ENCODE peak calls at places on chromosome 14, in nine cellular contexts. One of them, this sample, is unnamed.

GRCh38 chr14:73977896-73978295 is 27.8 kb downstream of the COQ6 start:
- DNase-seq in foreskin fibroblast: peak; percentile 44
- DNase-seq in GM13976: no peak
- DNase-seq in H9: no peak
- DNase-seq in NCI-H1436: no peak
- DNase-seq in BE2C: no peak
- DNase-seq in kidney tubule cell: peak; percentile 11
- DNase-seq in KG1: no peak
- DNase-seq in endodermal cell: no peak
- DNase-seq in this sample: no peak

GRCh38 chr14:71739273-71739990 is 192.8 kb upstream of the RGS6 start:
- DNase-seq in foreskin fibroblast: peak; percentile 38
- DNase-seq in GM13976: no peak
- DNase-seq in H9: peak; percentile 47
- DNase-seq in NCI-H1436: no peak
- DNase-seq in BE2C: no peak
- DNase-seq in kidney tubule cell: peak; percentile 92
- DNase-seq in KG1: no peak
- DNase-seq in endodermal cell: no peak
- DNase-seq in this sample: no peak

GRCh38 chr14:64266206-64266605 is 28.0 kb downstream of the ESR2 start:
- DNase-seq in foreskin fibroblast: peak; percentile 59
- DNase-seq in GM13976: no peak
- DNase-seq in H9: no peak
- DNase-seq in NCI-H1436: no peak
- DNase-seq in BE2C: no peak
- DNase-seq in kidney tubule cell: peak; percentile 48
- DNase-seq in KG1: no peak
- DNase-seq in endodermal cell: no peak
- DNase-seq in this sample: no peak

GRCh38 chr14:99513183-99513694 is 32.0 kb downstream of the CCNK start:
- DNase-seq in foreskin fibroblast: peak; percentile 3
- DNase-seq in GM13976: no peak
- DNase-seq in H9: no peak
- DNase-seq in NCI-H1436: no peak
- DNase-seq in BE2C: peak; percentile 10
- DNase-seq in kidney tubule cell: no peak
- DNase-seq in KG1: no peak
- DNase-seq in endodermal cell: no peak
- DNase-seq in this sample: no peak

GRCh38 chr14:103056322-103057027 is 874 bp downstream of the CDC42BPB start:
- DNase-seq in foreskin fibroblast: peak; percentile 85
- DNase-seq in GM13976: no peak
- DNase-seq in H9: peak; percentile 69
- DNase-seq in NCI-H1436: no peak
- DNase-seq in BE2C: peak; percentile 91
- DNase-seq in kidney tubule cell: peak; percentile 80
- DNase-seq in KG1: no peak
- DNase-seq in endodermal cell: peak; percentile 90
- DNase-seq in this sample: peak; percentile 82

GRCh38 chr14:102759416-102759815 is 17.8 kb upstream of the TRAF3 start:
- DNase-seq in foreskin fibroblast: peak; percentile 60
- DNase-seq in GM13976: no peak
- DNase-seq in H9: peak; percentile 42
- DNase-seq in NCI-H1436: peak; percentile 25
- DNase-seq in BE2C: peak; percentile 55
- DNase-seq in kidney tubule cell: peak; percentile 18
- DNase-seq in KG1: no peak
- DNase-seq in endodermal cell: no peak
- DNase-seq in this sample: no peak

GRCh38 chr14:93794756-93795155 is 6.5 kb upstream of the PRIMA1 start:
- DNase-seq in foreskin fibroblast: no peak
- DNase-seq in GM13976: no peak
- DNase-seq in H9: no peak
- DNase-seq in NCI-H1436: no peak
- DNase-seq in BE2C: no peak
- DNase-seq in kidney tubule cell: no peak
- DNase-seq in KG1: no peak
- DNase-seq in endodermal cell: no peak
- DNase-seq in this sample: no peak

GRCh38 chr14:72906879-72907278 is 13.0 kb upstream of the DPF3 start:
- DNase-seq in foreskin fibroblast: no peak
- DNase-seq in GM13976: no peak
- DNase-seq in H9: no peak
- DNase-seq in NCI-H1436: no peak
- DNase-seq in BE2C: no peak
- DNase-seq in kidney tubule cell: peak; percentile 55
- DNase-seq in KG1: no peak
- DNase-seq in endodermal cell: no peak
- DNase-seq in this sample: no peak

GRCh38 chr14:92109490-92109889 is 3.1 kb upstream of the ATXN3 start:
- DNase-seq in foreskin fibroblast: no peak
- DNase-seq in GM13976: no peak
- DNase-seq in H9: no peak
- DNase-seq in NCI-H1436: no peak
- DNase-seq in BE2C: no peak
- DNase-seq in kidney tubule cell: no peak
- DNase-seq in KG1: no peak
- DNase-seq in endodermal cell: no peak
- DNase-seq in this sample: no peak